ENCODE peak calls at places on chromosomes 7 and 10, in eight cellular contexts. E is GM12878, T is ovary, P is HepG2, V is esophagus muscularis mucosa, Q is H1, Y is sigmoid colon, S is tibial nerve. F is an unnamed sample. For H3K9me3, the result is how much of the 10 kb centered on the place peaks cover.

GRCh38 chr7:24341677-24342076 is 57.7 kb downstream of the NPY start:
- DNase-seq in E (no peak), T (no peak), P (no peak), V (no peak), Q (no peak), Y (no peak), S (no peak), F (no peak)

GRCh38 chr7:17516768-17517167 is 218.3 kb downstream of the AHR start:
- DNase-seq in E (no peak), T (no peak), P (no peak), V (no peak), Q (no peak), Y (no peak), S (no peak), F (no peak)

GRCh38 chr10:70052462-70053211 is at the start of gene MACROH2A2:
- DNase-seq in E (no peak), T (peak), P (peak), V (peak), Q (peak), Y (peak), S (peak), F (peak)

GRCh38 chr7:55571534-55572377 is 546 bp downstream of the VOPP1 start:
- DNase-seq in E (no peak), T (peak), P (peak), V (no peak), Q (no peak), Y (peak), S (peak), F (peak)

GRCh38 chr7:79452495-79453265 is 787 bp downstream of the MAGI2 start:
- DNase-seq in E (no peak), T (peak), P (peak), V (no peak), Q (no peak), Y (peak), S (no peak), F (no peak)

GRCh38 chr10:114492351-114493037 is 88.2 kb upstream of the AFAP1L2 start:
- DNase-seq in E (no peak), T (no peak), P (no peak), V (no peak), Q (no peak), Y (no peak), S (no peak), F (no peak)

GRCh38 chr7:37230221-37230620 is 218.4 kb downstream of the ELMO1 start:
- DNase-seq in E (no peak), T (no peak), P (no peak), V (no peak), Q (no peak), Y (peak), S (peak), F (no peak)

GRCh38 chr10:111705026-111705425 is 478.5 kb downstream of the GPAM start:
- DNase-seq in E (no peak), T (no peak), P (no peak), V (no peak), Q (no peak), Y (no peak), S (no peak), F (no peak)

GRCh38 chr10:90437452-90437851 is 420.4 kb downstream of the HTR7 start:
- DNase-seq in E (no peak), T (no peak), P (no peak), V (no peak), Q (no peak), Y (no peak), S (no peak), F (no peak)

GRCh38 chr7:119175916-119176627 is 951.6 kb downstream of the ANKRD7 start:
- DNase-seq in E (peak), T (no peak), P (peak), V (no peak), Q (peak), Y (no peak), S (no peak), F (peak)

GRCh38 chr7:66739953-66740301 is 606 bp upstream of the RABGEF1 start:
- DNase-seq in E (no peak), T (peak), P (no peak), V (no peak), Q (no peak), Y (no peak), S (no peak), F (no peak)

GRCh38 chr7:100132126-100132525 is 5.4 kb downstream of the MBLAC1 start:
- DNase-seq in E (no peak), T (no peak), P (no peak), V (no peak), Q (no peak), Y (no peak), S (no peak), F (no peak)

GRCh38 chr10:21238044-21238443 is 287.4 kb downstream of the SKIDA1 start:
- DNase-seq in E (no peak), T (no peak), P (no peak), V (no peak), Q (no peak), Y (no peak), S (no peak), F (no peak)

GRCh38 chr10:124092270-124093075 is 925 bp downstream of the CHST15 start:
- DNase-seq in E (no peak), T (peak), P (no peak), V (no peak), Q (no peak), Y (peak), S (no peak), F (peak)

GRCh38 chr10:128739937-128740336 is 613.7 kb upstream of the MKI67 start:
- DNase-seq in E (no peak), T (no peak), P (no peak), V (no peak), Q (peak), Y (no peak), S (no peak), F (no peak)

GRCh38 chr10:3068968-3069737 is 1.8 kb downstream of the PFKP start:
- DNase-seq in E (no peak), T (peak), P (no peak), V (no peak), Q (no peak), Y (no peak), S (no peak), F (no peak)

GRCh38 chr10:119250641-119251314 is 43.4 kb downstream of the GRK5 start:
- DNase-seq in E (no peak), T (peak), P (no peak), V (no peak), Q (no peak), Y (no peak), S (no peak), F (no peak)

GRCh38 chr7:22110227-22110839 is 164.6 kb upstream of the CDCA7L start:
- DNase-seq in E (peak), T (peak), P (peak), V (no peak), Q (peak), Y (peak), S (peak), F (peak)

GRCh38 chr7:151337346-151337745 is 4.3 kb upstream of the NUB1 start:
- DNase-seq in E (no peak), T (no peak), P (no peak), V (no peak), Q (no peak), Y (no peak), S (no peak), F (no peak)

DNA sequence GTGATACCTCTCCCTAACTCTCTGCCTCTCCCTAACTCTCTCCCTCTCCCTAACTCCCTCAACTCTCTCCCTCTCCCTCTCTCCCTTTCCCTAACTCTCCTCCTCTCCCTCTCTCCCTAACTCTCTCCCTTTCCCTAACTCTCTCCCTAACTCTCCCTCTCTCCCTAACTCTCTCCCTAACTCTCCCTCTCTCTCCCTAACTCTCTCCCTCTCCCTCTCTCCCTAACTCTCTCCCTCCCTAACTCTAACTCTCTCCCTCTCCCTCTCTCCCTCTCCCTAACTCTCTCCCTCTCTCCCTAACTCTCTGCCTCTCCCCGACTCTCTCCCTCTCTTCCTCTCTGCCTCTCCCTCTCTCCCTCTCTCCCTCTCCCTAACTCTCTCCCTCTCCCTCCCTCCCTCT is 2.0 kb upstream of the PTPRN2 start:
- DNase-seq in E (no peak), T (no peak), P (no peak), V (no peak), Q (no peak), Y (no peak), S (no peak), F (no peak)
- H3K9me3 ChIP-seq in E (under half), T (under half), P (under half), V (under half), Q (under half), Y (under half), S (under half), F (under half)

DNA sequence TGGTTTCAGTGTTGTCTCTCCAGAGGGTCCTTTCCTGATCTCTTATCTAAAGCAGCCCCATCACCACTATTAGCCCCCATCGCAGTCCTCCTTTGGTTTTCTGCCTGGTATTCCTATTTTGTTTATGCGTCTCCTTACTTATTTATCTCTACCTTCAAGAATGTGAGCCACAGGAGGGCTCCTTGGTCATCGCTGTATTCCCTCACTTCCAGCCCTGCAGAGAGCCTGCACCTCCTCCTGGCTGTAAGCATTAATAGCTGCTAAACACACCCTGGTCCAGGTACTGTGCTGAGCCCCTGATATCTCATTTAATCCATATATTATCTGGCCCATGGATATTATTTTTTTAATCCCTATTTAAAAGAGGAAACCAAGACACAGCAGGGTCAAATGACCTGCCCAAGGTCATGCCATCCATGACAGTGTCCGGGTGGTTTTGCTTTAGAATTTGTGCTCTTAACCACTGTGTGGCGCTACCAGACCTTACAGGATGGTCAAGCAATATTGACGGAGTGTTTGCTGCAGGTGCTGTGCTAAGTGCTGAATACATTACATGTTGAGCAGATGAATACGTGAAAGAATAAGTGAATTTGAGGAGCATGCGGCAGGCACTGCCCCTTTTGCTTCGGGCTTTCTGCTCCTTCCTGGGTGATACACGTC is 227.2 kb downstream of the ADAM12 start:
- DNase-seq in E (no peak), T (no peak), P (no peak), V (no peak), Q (no peak), Y (no peak), S (no peak), F (no peak)
- H3K27ac ChIP-seq in E (no peak), T (no peak), P (no peak), V (no peak), Q (no peak), Y (no peak), S (no peak), F (no peak)

GRCh38 chr10:78045237-78045636 is 11.6 kb downstream of the RPS24 start:
- DNase-seq in E (peak), T (no peak), P (no peak), V (no peak), Q (no peak), Y (no peak), S (no peak), F (no peak)

GRCh38 chr10:78042752-78043104 is 9.1 kb downstream of the RPS24 start:
- DNase-seq in E (no peak), T (no peak), P (no peak), V (no peak), Q (no peak), Y (no peak), S (no peak), F (no peak)

GRCh38 chr10:78045856-78046255 is 12.2 kb downstream of the RPS24 start:
- DNase-seq in E (no peak), T (no peak), P (no peak), V (no peak), Q (no peak), Y (no peak), S (no peak), F (no peak)

GRCh38 chr10:78044699-78045098 is 11.0 kb downstream of the RPS24 start:
- DNase-seq in E (no peak), T (no peak), P (no peak), V (no peak), Q (no peak), Y (no peak), S (no peak), F (no peak)

GRCh38 chr10:78044179-78044578 is 10.5 kb downstream of the RPS24 start:
- DNase-seq in E (no peak), T (no peak), P (no peak), V (no peak), Q (no peak), Y (no peak), S (no peak), F (no peak)
- TF ChIP-seq EP300 in E (no peak), T (no peak), P (no peak), V (no peak), Q (no peak), Y (no peak), S (no peak), F (no peak)

GRCh38 chr7:69438584-69438983 is 159.7 kb upstream of the AUTS2 start:
- DNase-seq in E (no peak), T (no peak), P (no peak), V (no peak), Q (no peak), Y (no peak), S (no peak), F (no peak)

GRCh38 chr7:69436944-69437343 is 161.3 kb upstream of the AUTS2 start:
- DNase-seq in E (no peak), T (no peak), P (no peak), V (no peak), Q (no peak), Y (no peak), S (no peak), F (no peak)

GRCh38 chr7:69439040-69439439 is 159.2 kb upstream of the AUTS2 start:
- DNase-seq in E (no peak), T (no peak), P (no peak), V (no peak), Q (no peak), Y (no peak), S (no peak), F (no peak)

GRCh38 chr7:69443136-69443535 is 155.1 kb upstream of the AUTS2 start:
- DNase-seq in E (no peak), T (no peak), P (no peak), V (no peak), Q (no peak), Y (no peak), S (no peak), F (no peak)

DNA sequence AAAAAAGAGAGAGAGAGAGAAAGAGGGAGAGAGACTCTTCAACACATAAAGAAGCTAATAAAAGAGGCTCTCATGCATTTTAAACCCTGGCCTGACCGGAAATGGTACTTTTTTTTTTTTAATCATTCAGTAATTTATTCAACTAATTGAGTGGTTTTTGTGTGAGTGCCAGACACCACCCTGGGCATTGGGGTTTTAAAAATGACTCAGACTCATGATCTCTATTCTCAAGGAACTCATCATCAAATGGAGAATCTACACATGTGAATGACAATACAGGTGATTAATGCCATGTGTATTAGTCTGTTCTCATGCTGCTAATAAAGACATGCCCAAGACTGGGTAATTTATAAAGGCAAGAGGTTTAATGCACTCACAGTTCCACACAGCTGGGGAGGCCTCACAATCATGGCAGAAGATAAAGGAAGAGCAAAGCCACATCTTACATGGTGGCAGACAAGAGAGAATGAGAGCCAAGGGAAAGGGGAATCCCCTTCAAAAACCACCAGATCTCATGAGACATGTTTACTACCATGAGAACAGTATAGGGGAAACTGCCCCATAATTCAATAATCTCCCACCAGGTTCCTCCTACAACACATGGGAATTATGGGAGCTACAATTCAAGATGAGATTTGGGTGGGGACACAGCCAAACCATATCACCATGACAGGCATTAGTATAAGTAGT is 158.5 kb upstream of the AUTS2 start:
- DNase-seq in E (peak), T (no peak), P (no peak), V (no peak), Q (no peak), Y (no peak), S (no peak), F (no peak)
- H3K9me3 ChIP-seq in E (under half), T (under half), P (under half), V (under half), Q (under half), Y (under half), S (under half), F (under half)

DNA sequence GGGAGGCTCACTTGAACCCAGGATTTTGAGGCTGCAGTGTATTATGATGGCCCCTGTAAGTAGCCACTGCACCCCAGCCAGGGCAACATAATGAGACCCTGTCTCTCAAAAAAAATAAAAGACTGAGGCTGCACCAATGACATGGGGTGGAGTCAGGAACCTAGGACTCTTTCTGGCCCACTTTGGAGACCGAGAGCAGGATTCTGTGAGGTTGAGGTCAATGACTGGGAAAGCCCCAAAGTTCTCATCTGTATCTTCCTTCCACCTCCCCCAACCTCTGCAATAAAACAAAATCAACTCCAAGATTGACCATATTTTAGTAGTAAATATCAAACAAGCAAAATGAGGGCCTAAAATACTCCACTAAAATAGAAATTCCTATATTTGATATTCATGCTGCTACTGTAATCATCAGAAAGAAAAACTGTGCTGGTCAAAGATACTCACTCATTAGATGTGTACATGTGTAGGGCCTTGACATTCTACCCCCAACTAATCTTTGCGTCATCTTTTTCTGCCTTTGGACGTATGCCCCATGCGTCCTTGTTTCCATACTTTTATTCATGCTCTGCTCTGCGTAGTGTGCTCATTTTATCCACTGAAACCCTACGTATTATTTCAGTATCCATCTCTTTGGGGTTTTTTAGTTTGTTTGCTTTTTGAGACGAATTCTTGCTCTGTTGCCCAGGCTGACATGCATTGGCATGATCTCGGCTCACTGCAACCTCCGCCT is 23.8 kb downstream of the WBP1L start:
- DNase-seq in E (no peak), T (no peak), P (no peak), V (no peak), Q (no peak), Y (no peak), S (no peak), F (no peak)
- H3K27ac ChIP-seq in E (no peak), T (no peak), P (no peak), V (no peak), Q (no peak), Y (no peak), S (no peak), F (no peak)

GRCh38 chr10:98331888-98332287 is 63.9 kb upstream of the LOXL4 start:
- DNase-seq in E (no peak), T (no peak), P (peak), V (no peak), Q (peak), Y (no peak), S (no peak), F (no peak)

GRCh38 chr10:98328640-98329039 is 60.6 kb upstream of the LOXL4 start:
- DNase-seq in E (no peak), T (no peak), P (no peak), V (no peak), Q (no peak), Y (no peak), S (no peak), F (no peak)

GRCh38 chr10:98323221-98324164 is 55.5 kb upstream of the LOXL4 start:
- DNase-seq in E (no peak), T (no peak), P (peak), V (no peak), Q (no peak), Y (peak), S (peak), F (peak)

GRCh38 chr10:98328163-98328562 is 60.2 kb upstream of the LOXL4 start:
- DNase-seq in E (no peak), T (no peak), P (no peak), V (no peak), Q (no peak), Y (no peak), S (no peak), F (no peak)

DNA sequence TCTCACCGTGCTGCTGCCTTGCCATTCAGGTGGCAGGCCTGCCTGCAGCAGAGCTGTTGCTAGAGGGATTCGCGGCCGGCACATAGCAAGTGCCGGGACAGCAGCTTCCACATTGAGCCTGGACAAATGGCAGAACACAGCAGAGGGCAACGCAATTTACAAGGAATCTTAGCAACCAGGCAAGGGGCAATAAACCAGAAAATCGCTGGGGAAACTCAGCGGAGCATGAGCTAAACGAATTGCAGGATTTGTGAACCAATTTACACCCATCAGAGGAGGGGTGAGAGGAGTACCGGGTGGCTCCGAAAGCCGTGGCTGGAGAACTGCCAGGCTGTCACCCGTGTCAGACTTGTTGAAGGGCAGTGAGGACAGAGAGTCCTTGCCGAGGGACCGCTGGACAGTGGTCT is 58.6 kb upstream of the LOXL4 start:
- DNase-seq in E (no peak), T (no peak), P (no peak), V (no peak), Q (no peak), Y (no peak), S (no peak), F (no peak)
- TF ChIP-seq EP300 in E (no peak), T (no peak), P (no peak), V (no peak), Q (no peak), Y (no peak), S (no peak), F (no peak)

GRCh38 chr7:57370066-57370738 is 79.8 kb upstream of the ZNF716 start:
- DNase-seq in E (no peak), T (no peak), P (no peak), V (no peak), Q (no peak), Y (no peak), S (no peak), F (no peak)

GRCh38 chr7:57370739-57371098 is 79.3 kb upstream of the ZNF716 start:
- DNase-seq in E (no peak), T (no peak), P (no peak), V (no peak), Q (no peak), Y (no peak), S (no peak), F (no peak)

GRCh38 chr7:57364933-57365710 is 84.9 kb upstream of the ZNF716 start:
- DNase-seq in E (no peak), T (no peak), P (no peak), V (no peak), Q (no peak), Y (no peak), S (no peak), F (no peak)

GRCh38 chr7:57363321-57363720 is 86.7 kb upstream of the ZNF716 start:
- DNase-seq in E (no peak), T (no peak), P (no peak), V (no peak), Q (no peak), Y (no peak), S (no peak), F (no peak)

GRCh38 chr7:57367171-57367570 is 82.8 kb upstream of the ZNF716 start:
- DNase-seq in E (no peak), T (no peak), P (no peak), V (no peak), Q (no peak), Y (no peak), S (no peak), F (no peak)
- H3K9me3 ChIP-seq in E (under half), T (under half), P (half or more), V (under half), Q (half or more), Y (under half), S (under half), F (half or more)

GRCh38 chr10:121667948-121668335 is 69.7 kb upstream of the FGFR2 start:
- DNase-seq in E (no peak), T (no peak), P (no peak), V (no peak), Q (no peak), Y (no peak), S (no peak), F (no peak)
- H3K27ac ChIP-seq in E (no peak), T (peak), P (no peak), V (peak), Q (no peak), Y (peak), S (no peak), F (peak)

F was measured in stomach.